ENCODE peak calls at places on chromosomes 11 and 22, in seven cellular contexts. One of them, this sample, is unnamed.

GRCh38 chr11:110710520-110711381 is 1.5 kb downstream of the ARHGAP20 start:
- DNase-seq in occipital lobe: peak
- DNase-seq in pons: peak
- DNase-seq in DMS153: peak
- DNase-seq in cardiac septum: peak
- DNase-seq in left ventricle myocardium inferior: peak
- DNase-seq in NCI-H2029: peak
- DNase-seq in this sample: no peak

GRCh38 chr22:17748555-17749353 is 25.5 kb downstream of the BID start:
- DNase-seq in DMS153: no peak
- DNase-seq in cardiac septum: no peak
- DNase-seq in NCI-H2029: no peak
- DNase-seq in pons: no peak
- DNase-seq in left ventricle myocardium inferior: peak
- DNase-seq in occipital lobe: peak
- DNase-seq in this sample: no peak

GRCh38 chr11:9716275-9717039 is 52.6 kb downstream of the SWAP70 start:
- DNase-seq in cardiac septum: no peak
- DNase-seq in left ventricle myocardium inferior: no peak
- DNase-seq in pons: peak
- DNase-seq in occipital lobe: no peak
- DNase-seq in NCI-H2029: no peak
- DNase-seq in DMS153: no peak
- DNase-seq in this sample: no peak

GRCh38 chr11:64659417-64660144 is 63.4 kb downstream of the NRXN2 start:
- DNase-seq in left ventricle myocardium inferior: no peak
- DNase-seq in pons: peak
- DNase-seq in cardiac septum: no peak
- DNase-seq in DMS153: no peak
- DNase-seq in NCI-H2029: no peak
- DNase-seq in occipital lobe: peak
- DNase-seq in this sample: no peak

GRCh38 chr22:50520826-50521453 is 4.5 kb downstream of the SCO2 start:
- DNase-seq in left ventricle myocardium inferior: no peak
- DNase-seq in DMS153: no peak
- DNase-seq in pons: no peak
- DNase-seq in occipital lobe: no peak
- DNase-seq in cardiac septum: no peak
- DNase-seq in NCI-H2029: no peak
- DNase-seq in this sample: no peak

GRCh38 chr22:19891350-19892248 is 36.9 kb upstream of the GNB1L start:
- DNase-seq in pons: no peak
- DNase-seq in occipital lobe: no peak
- DNase-seq in NCI-H2029: peak
- DNase-seq in DMS153: peak
- DNase-seq in cardiac septum: no peak
- DNase-seq in left ventricle myocardium inferior: no peak
- DNase-seq in this sample: peak

GRCh38 chr11:3340025-3340424 is 38.9 kb downstream of the ZNF195 start:
- DNase-seq in DMS153: no peak
- DNase-seq in left ventricle myocardium inferior: no peak
- DNase-seq in pons: no peak
- DNase-seq in occipital lobe: no peak
- DNase-seq in cardiac septum: no peak
- DNase-seq in NCI-H2029: no peak
- DNase-seq in this sample: no peak

GRCh38 chr11:2432171-2432621 is 12.1 kb downstream of the TRPM5 start:
- DNase-seq in pons: no peak
- DNase-seq in left ventricle myocardium inferior: peak
- DNase-seq in cardiac septum: no peak
- DNase-seq in NCI-H2029: no peak
- DNase-seq in occipital lobe: no peak
- DNase-seq in DMS153: no peak
- DNase-seq in this sample: no peak

GRCh38 chr11:74282863-74283484 is 28.5 kb downstream of the P4HA3 start:
- DNase-seq in occipital lobe: no peak
- DNase-seq in cardiac septum: no peak
- DNase-seq in NCI-H2029: peak
- DNase-seq in pons: no peak
- DNase-seq in left ventricle myocardium inferior: no peak
- DNase-seq in DMS153: no peak
- DNase-seq in this sample: no peak

GRCh38 chr22:37145415-37146385 is 4.0 kb downstream of the IL2RB start:
- DNase-seq in occipital lobe: no peak
- DNase-seq in left ventricle myocardium inferior: no peak
- DNase-seq in cardiac septum: no peak
- DNase-seq in DMS153: no peak
- DNase-seq in NCI-H2029: no peak
- DNase-seq in pons: no peak
- DNase-seq in this sample: no peak

GRCh38 chr22:17218341-17218740 is 894 bp downstream of the ADA2 start:
- DNase-seq in pons: no peak
- DNase-seq in DMS153: no peak
- DNase-seq in cardiac septum: no peak
- DNase-seq in left ventricle myocardium inferior: no peak
- DNase-seq in occipital lobe: no peak
- DNase-seq in NCI-H2029: no peak
- DNase-seq in this sample: no peak

GRCh38 chr11:76074178-76075112 is 131.9 kb downstream of the WNT11 start:
- DNase-seq in NCI-H2029: no peak
- DNase-seq in pons: peak
- DNase-seq in DMS153: peak
- DNase-seq in cardiac septum: no peak
- DNase-seq in occipital lobe: no peak
- DNase-seq in left ventricle myocardium inferior: no peak
- DNase-seq in this sample: no peak

GRCh38 chr11:70625921-70626518 is 227.7 kb downstream of the CTTN start:
- DNase-seq in occipital lobe: peak
- DNase-seq in left ventricle myocardium inferior: no peak
- DNase-seq in NCI-H2029: no peak
- DNase-seq in cardiac septum: no peak
- DNase-seq in pons: no peak
- DNase-seq in DMS153: peak
- DNase-seq in this sample: no peak

GRCh38 chr11:46456676-46457432 is 65.3 kb upstream of the CHRM4 start:
- DNase-seq in cardiac septum: no peak
- DNase-seq in pons: no peak
- DNase-seq in left ventricle myocardium inferior: no peak
- DNase-seq in DMS153: no peak
- DNase-seq in NCI-H2029: no peak
- DNase-seq in occipital lobe: no peak
- DNase-seq in this sample: no peak

GRCh38 chr11:134660416-134660815 is 248.4 kb upstream of the B3GAT1 start:
- DNase-seq in DMS153: no peak
- DNase-seq in occipital lobe: no peak
- DNase-seq in NCI-H2029: no peak
- DNase-seq in left ventricle myocardium inferior: no peak
- DNase-seq in cardiac septum: no peak
- DNase-seq in pons: no peak
- DNase-seq in this sample: no peak

GRCh38 chr11:64883575-64883974 is 5.2 kb upstream of the EHD1 start:
- DNase-seq in cardiac septum: no peak
- DNase-seq in DMS153: no peak
- DNase-seq in NCI-H2029: no peak
- DNase-seq in occipital lobe: no peak
- DNase-seq in pons: no peak
- DNase-seq in left ventricle myocardium inferior: no peak
- DNase-seq in this sample: no peak

GRCh38 chr11:62771144-62772021 is at the start of gene TAF6L:
- DNase-seq in NCI-H2029: peak
- DNase-seq in cardiac septum: peak
- DNase-seq in occipital lobe: peak
- DNase-seq in pons: peak
- DNase-seq in DMS153: peak
- DNase-seq in left ventricle myocardium inferior: peak
- DNase-seq in this sample: peak

GRCh38 chr22:47782461-47783075 is 1020.1 kb downstream of the TBC1D22A start:
- DNase-seq in NCI-H2029: no peak
- DNase-seq in DMS153: no peak
- DNase-seq in cardiac septum: peak
- DNase-seq in occipital lobe: no peak
- DNase-seq in pons: no peak
- DNase-seq in left ventricle myocardium inferior: no peak
- DNase-seq in this sample: no peak

GRCh38 chr22:29480512-29481264 is 670 bp downstream of the NEFH start:
- DNase-seq in cardiac septum: no peak
- DNase-seq in NCI-H2029: no peak
- DNase-seq in DMS153: no peak
- DNase-seq in pons: no peak
- DNase-seq in left ventricle myocardium inferior: peak
- DNase-seq in occipital lobe: peak
- DNase-seq in this sample: no peak

This sample was measured in activated CD4-positive, alpha-beta T cell treated with anti-CD3 and anti-CD28 coated beads, Interleukin-2, amount 50 U/mL, for 24 hours.